ENCODE peak calls at places on chromosome 20, in five cellular contexts. C, F, J, B and Q are unnamed samples.

GRCh38 chr20:3652646-3653596 is 10.3 kb downstream of the GFRA4 start:
- DNase-seq in B (no peak), C (no peak), J (no peak), F (no peak), Q (no peak)

GRCh38 chr20:16066571-16066970 is 506.7 kb downstream of the KIF16B start:
- DNase-seq in C (no peak), F (no peak), J (no peak), B (no peak), Q (no peak)

GRCh38 chr20:63037669-63038268 is 31.0 kb upstream of the BHLHE23 start:
- DNase-seq in J (no peak), B (no peak), F (no peak), C (peak; percentile 49), Q (no peak)

GRCh38 chr20:33783818-33784217 is 27.3 kb upstream of the CHMP4B start:
- DNase-seq in C (no peak), J (no peak), F (no peak), B (no peak), Q (no peak)

GRCh38 chr20:32462900-32463641 is 104.9 kb downstream of the ASXL1 start:
- DNase-seq in F (no peak), J (no peak), C (peak; percentile 80), B (no peak), Q (no peak)

GRCh38 chr20:58698741-58699141 is 6.1 kb downstream of the NPEPL1 start:
- DNase-seq in J (no peak), F (no peak), C (no peak), B (no peak), Q (no peak)

GRCh38 chr20:16675165-16675564 is 54.7 kb upstream of the SNRPB2 start:
- DNase-seq in B (no peak), J (no peak), F (no peak), C (no peak), Q (no peak)

GRCh38 chr20:4134861-4135379 is 119.6 kb upstream of the RNF24 start:
- DNase-seq in F (peak; percentile 21), C (peak; percentile 27), B (no peak), J (no peak), Q (no peak)

GRCh38 chr20:17605131-17605660 is 35.3 kb downstream of the DSTN start:
- DNase-seq in F (no peak), C (no peak), B (no peak), J (no peak), Q (no peak)

GRCh38 chr20:63116412-63117106 is 99.4 kb downstream of the YTHDF1 start:
- DNase-seq in B (no peak), F (no peak), J (no peak), C (peak; percentile 75), Q (no peak)

GRCh38 chr20:3706774-3707507 is 5.5 kb downstream of the SIGLEC1 start:
- DNase-seq in B (no peak), F (no peak), C (no peak), J (no peak), Q (peak; percentile 22)

GRCh38 chr20:50429412-50429811 is 80.8 kb upstream of the PTPN1 start:
- DNase-seq in C (peak; percentile 89), J (peak; percentile 92), F (no peak), B (no peak), Q (no peak)

GRCh38 chr20:60022849-60023248 is 64.6 kb downstream of the CDH26 start:
- DNase-seq in F (no peak), C (no peak), J (no peak), B (no peak), Q (no peak)

GRCh38 chr20:51335329-51335841 is 207.1 kb downstream of the NFATC2 start:
- DNase-seq in F (peak; percentile 89), B (no peak), J (peak; percentile 95), C (peak; percentile 98), Q (peak; percentile 87)

GRCh38 chr20:53622247-53623114 is 28.8 kb upstream of the ZNF217 start:
- DNase-seq in J (no peak), C (peak; percentile 18), B (no peak), F (peak; percentile 66), Q (no peak)

GRCh38 chr20:13684566-13685222 is 46.0 kb upstream of the TASP1 start:
- DNase-seq in F (peak; percentile 80), C (no peak), B (no peak), J (no peak), Q (no peak)

GRCh38 chr20:3446779-3447178 is 24.0 kb upstream of the ATRN start:
- DNase-seq in J (peak; percentile 95), B (no peak), C (no peak), F (no peak), Q (no peak)

GRCh38 chr20:23446505-23446904 is 6.2 kb downstream of the CST11 start:
- DNase-seq in J (peak; percentile 11), C (no peak), F (peak; percentile 59), B (no peak), Q (no peak)

GRCh38 chr20:24492031-24492607 is 22.7 kb downstream of the SYNDIG1 start:
- DNase-seq in B (no peak), C (no peak), F (no peak), J (no peak), Q (no peak)

GRCh38 chr20:20203784-20204183 is 151.5 kb downstream of the CFAP61 start:
- DNase-seq in J (no peak), C (no peak), B (no peak), F (no peak), Q (no peak)

DNA sequence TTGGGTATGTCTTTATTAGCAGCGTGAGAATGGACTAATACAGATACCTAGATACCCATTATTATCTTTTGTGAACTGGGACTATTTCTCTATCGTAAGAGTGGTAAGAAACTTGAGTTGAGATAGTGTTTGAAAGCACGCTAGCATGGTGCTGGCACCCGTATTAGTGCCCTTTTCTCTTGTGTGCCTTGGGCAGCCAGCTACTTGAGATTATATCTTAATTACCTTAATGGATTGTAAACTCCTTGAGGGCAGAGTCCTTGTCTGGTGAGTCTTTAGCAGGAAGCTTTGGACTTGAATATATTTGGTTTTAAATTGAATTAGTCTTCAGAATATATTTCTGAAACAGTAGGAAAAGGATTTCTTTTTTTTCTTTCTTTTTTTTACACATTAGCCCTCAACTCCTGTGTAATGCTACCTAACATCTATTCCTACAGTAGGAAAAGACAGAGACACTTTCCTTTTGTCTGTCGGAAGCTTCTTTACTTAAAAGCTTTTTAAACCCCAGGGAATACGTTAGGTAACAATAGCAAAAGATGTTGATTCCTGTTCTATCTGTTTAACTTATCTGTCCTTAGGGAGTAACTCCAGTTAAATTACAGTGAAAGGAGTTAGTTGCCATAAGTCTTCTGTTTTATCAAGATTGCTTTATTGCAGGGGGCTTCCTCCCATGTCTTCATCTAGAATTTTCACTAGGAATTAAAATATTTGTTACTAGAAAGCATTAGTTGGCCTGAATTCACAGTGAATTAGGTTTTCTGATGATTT is 26.0 kb downstream of the TOP1 start:
- DNase-seq in B (no peak), F (no peak), C (no peak), J (no peak), Q (no peak)
- H3K4me3 ChIP-seq in B (no peak overlapping the region), F (no peak overlapping the region), C (no peak overlapping the region), J (no peak overlapping the region), Q (no peak overlapping the region)

DNA sequence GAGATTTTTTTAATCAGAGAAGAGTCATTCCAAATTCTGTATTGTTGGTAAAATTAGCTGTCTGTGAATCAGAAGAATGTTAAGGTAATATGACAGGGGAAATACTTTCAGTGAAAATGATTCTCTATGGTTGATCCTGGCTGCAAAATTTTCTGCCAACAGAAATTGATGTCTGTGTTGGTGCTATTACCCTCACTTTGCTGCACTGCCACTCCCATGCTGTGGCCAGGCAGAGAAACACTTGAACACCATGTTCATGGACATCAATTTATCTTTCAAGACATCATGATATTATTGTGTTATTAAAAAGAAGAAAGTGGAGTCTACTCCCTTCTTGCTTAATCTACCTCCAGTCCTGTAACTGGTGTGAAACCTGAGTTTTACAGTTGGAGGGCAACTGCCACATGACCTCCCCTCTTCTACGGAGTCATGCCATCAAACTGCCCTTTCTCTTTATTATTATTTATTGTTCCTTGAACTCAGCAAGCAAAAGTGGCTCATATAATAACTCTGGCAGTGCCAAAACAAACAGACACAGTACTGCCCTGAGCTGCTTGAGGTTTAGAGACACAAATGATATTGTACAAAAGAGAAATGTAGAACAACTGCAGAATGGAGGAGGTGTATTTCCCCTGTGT is 288.0 kb upstream of the JAG1 start:
- DNase-seq in C (no peak), F (no peak), B (no peak), J (no peak), Q (no peak)
- TF ChIP-seq CTCF in C (no peak), F (no peak), B (no peak), J (no peak), Q (no peak)

DNA sequence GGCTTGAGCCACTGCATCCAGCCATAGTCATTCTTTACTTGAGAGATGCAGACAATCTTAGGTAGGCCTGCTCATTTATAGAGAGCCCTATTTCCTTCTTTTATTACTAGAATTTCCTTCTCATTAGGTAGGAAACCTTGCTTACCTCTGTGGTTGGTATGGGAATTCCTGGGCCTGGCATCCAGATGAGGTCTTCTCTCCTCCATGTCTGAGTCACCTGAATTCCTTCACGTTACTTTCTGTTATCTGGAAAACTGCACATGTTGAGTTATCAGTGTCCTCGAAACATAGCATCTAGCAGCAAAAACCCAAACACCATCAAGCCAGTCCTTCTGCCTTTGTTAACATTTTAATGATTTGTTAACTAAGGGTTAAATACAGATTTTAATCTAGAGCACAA is 2.2 kb downstream of the ZNFX1 start:
- DNase-seq in C (no peak), B (no peak), J (peak; percentile 73), F (no peak), Q (no peak)
- H3K4me3 ChIP-seq in C (no peak overlapping the region), B (no peak overlapping the region), J (no peak overlapping the region), F (peak overlapping the region; percentile 90), Q (peak overlapping the region; percentile 13)

DNA sequence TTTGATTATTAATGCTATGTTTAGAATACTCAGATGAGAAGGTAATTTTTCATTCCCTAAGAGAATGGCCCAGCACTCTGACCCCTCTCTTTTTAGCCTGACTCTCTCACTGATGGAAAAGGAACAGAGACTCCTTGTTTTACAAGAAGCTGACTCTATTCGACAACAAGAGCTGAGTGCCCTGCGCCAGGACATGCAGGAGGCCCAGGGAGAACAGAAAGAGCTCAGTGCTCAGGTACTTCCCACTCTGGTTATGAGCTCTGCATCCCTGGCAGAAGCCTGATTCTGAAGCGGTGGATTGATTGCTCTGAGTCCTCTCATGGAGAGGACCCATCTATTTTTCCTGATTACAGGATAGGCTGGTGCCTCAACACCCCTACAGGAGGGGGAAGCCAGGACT is 33.0 kb downstream of the C20orf173 start:
- DNase-seq in C (peak; percentile 66), B (no peak), J (no peak), F (no peak), Q (no peak)
- TF ChIP-seq CTCF in C (no peak), B (no peak), J (no peak), F (no peak), Q (no peak)

GRCh38 chr20:881051-881820 is 34.9 kb downstream of the ANGPT4 start:
- DNase-seq in B (no peak), J (peak; percentile 83), F (peak; percentile 11), C (no peak), Q (no peak)
- H3K4me3 ChIP-seq in B (no peak overlapping the region), J (no peak overlapping the region), F (no peak overlapping the region), C (no peak overlapping the region), Q (no peak overlapping the region)